ENCODE peak calls at places on chromosomes 3 and 15, in four cellular contexts. T, K, N and F are unnamed samples.

GRCh38 chr15:48084759-48085420 is 35.9 kb upstream of the SLC24A5 start:
- DNase-seq in T (peak), K (no peak), N (peak), F (peak)

GRCh38 chr3:108006901-108007331 is 83.9 kb downstream of the CD47 start:
- DNase-seq in T (no peak), K (no peak), N (no peak), F (no peak)

GRCh38 chr3:153595186-153595815 is 433.3 kb downstream of the RAP2B start:
- DNase-seq in N (peak), T (peak), K (no peak), F (peak)

GRCh38 chr15:29140475-29141172 is 129.0 kb downstream of the NSMCE3 start:
- DNase-seq in T (no peak), N (no peak), K (no peak), F (peak)

GRCh38 chr15:101396484-101397261 is 92.8 kb downstream of the PCSK6 start:
- DNase-seq in N (no peak), K (peak), T (no peak), F (no peak)

GRCh38 chr3:33115024-33115768 is 1.4 kb downstream of the CRTAP start:
- DNase-seq in T (peak), K (no peak), N (peak), F (peak)

GRCh38 chr3:14818804-14819500 is at the start of gene FGD5:
- DNase-seq in K (no peak), T (no peak), N (no peak), F (no peak)

GRCh38 chr3:52310861-52311566 is 5.1 kb upstream of the DNAH1 start:
- DNase-seq in K (no peak), T (peak), N (no peak), F (no peak)

GRCh38 chr15:68843425-68844311 is 23.0 kb upstream of the ANP32A start:
- DNase-seq in N (peak), T (no peak), K (peak), F (peak)

GRCh38 chr3:157107644-157108133 is 52.3 kb downstream of the CCNL1 start:
- DNase-seq in K (no peak), T (no peak), N (no peak), F (peak)

GRCh38 chr15:42155546-42156265 is 730 bp downstream of the PLA2G4F start:
- DNase-seq in N (no peak), T (no peak), K (no peak), F (peak)

GRCh38 chr15:64288577-64288976 is 67.4 kb downstream of the CSNK1G1 start:
- DNase-seq in T (peak), K (no peak), N (no peak), F (no peak)

GRCh38 chr15:63909819-63910437 is 76.2 kb upstream of the HERC1 start:
- DNase-seq in T (peak), N (no peak), K (no peak), F (no peak)

GRCh38 chr15:41690636-41691035 is 30.4 kb downstream of the MGA start:
- DNase-seq in T (no peak), N (no peak), K (no peak), F (no peak)

GRCh38 chr3:66496731-66497130 is 4.1 kb downstream of the LRIG1 start:
- DNase-seq in N (no peak), T (no peak), K (no peak), F (no peak)

GRCh38 chr3:44883999-44884431 is 9.6 kb downstream of the TGM4 start:
- DNase-seq in T (peak), N (no peak), K (no peak), F (peak)

GRCh38 chr15:67244966-67245478 is 9.4 kb downstream of the AAGAB start:
- DNase-seq in N (no peak), K (no peak), T (peak), F (no peak)

GRCh38 chr15:28890711-28891495 is 5.1 kb downstream of the APBA2 start:
- DNase-seq in K (no peak), T (no peak), N (no peak), F (no peak)

GRCh38 chr3:70358978-70359580 is 46.6 kb upstream of the MDFIC2 start:
- DNase-seq in T (peak), K (no peak), N (peak), F (peak)

GRCh38 chr3:129824926-129825541 is 68.5 kb downstream of the TMCC1 start:
- DNase-seq in K (peak), T (peak), N (peak), F (peak)

GRCh38 chr3:193960485-193961172 is 175.3 kb upstream of the HES1 start:
- DNase-seq in K (no peak), T (no peak), N (no peak), F (no peak)

GRCh38 chr15:70351941-70352774 is 254.4 kb upstream of the TLE3 start:
- DNase-seq in K (no peak), T (no peak), N (no peak), F (no peak)

GRCh38 chr3:32961189-32961715 is 9.8 kb downstream of the CCR4 start:
- DNase-seq in N (no peak), T (no peak), K (peak), F (no peak)

GRCh38 chr3:35537265-35537664 is 102.1 kb upstream of the ARPP21 start:
- DNase-seq in N (no peak), K (no peak), T (no peak), F (peak)

GRCh38 chr15:29244544-29244943 is 25.1 kb downstream of the NSMCE3 start:
- DNase-seq in N (no peak), K (no peak), T (no peak), F (no peak)

GRCh38 chr3:124083990-124084389 is 92.1 kb upstream of the ROPN1 start:
- DNase-seq in N (no peak), K (no peak), T (no peak), F (no peak)

GRCh38 chr15:57881361-57881760 is 174.8 kb downstream of the POLR2M start:
- DNase-seq in N (no peak), T (no peak), K (no peak), F (no peak)

GRCh38 chr3:15063238-15063637 is 1.9 kb downstream of the MRPS25 start:
- DNase-seq in N (no peak), K (no peak), T (no peak), F (no peak)

GRCh38 chr15:42344763-42345162 is 14.5 kb upstream of the CAPN3 start:
- DNase-seq in T (peak), K (no peak), N (no peak), F (no peak)

GRCh38 chr3:169998668-169999131 is 32.1 kb downstream of the SEC62 start:
- DNase-seq in N (no peak), T (peak), K (no peak), F (no peak)

GRCh38 chr15:70347766-70348558 is 250.2 kb upstream of the TLE3 start:
- DNase-seq in K (no peak), T (no peak), N (no peak), F (no peak)

GRCh38 chr3:99199021-99199420 is 297.5 kb upstream of the DCBLD2 start:
- DNase-seq in T (no peak), N (no peak), K (no peak), F (no peak)
- H3K27ac ChIP-seq in T (no peak), N (no peak), K (no peak), F (no peak)

GRCh38 chr3:110667216-110667615 is 404.4 kb upstream of the NECTIN3 start:
- DNase-seq in T (no peak), N (no peak), K (no peak), F (no peak)
- H2BK5ac ChIP-seq in T (no peak), N (no peak), K (no peak), F (no peak)

DNA sequence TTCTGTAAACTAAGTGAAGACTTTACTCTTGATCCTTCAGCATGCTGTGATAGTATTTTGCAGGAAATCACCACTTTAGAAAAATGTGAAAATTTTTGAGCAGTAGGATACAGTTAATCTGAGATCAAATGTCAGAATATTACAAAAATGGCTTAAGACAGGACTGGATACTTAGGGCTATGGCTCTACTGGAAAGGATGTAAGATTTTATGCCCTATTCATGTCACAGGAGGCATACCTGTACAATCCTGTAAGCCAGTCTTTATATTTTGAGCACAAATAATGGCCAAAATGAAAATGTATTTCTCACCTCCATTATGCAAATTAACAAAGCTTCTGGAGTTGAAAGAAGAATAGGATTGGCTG is 8.6 kb upstream of the TGFBR2 start:
- DNase-seq in T (no peak), N (no peak), K (no peak), F (no peak)
- H3K27ac ChIP-seq in T (peak), N (no peak), K (no peak), F (no peak)

GRCh38 chr3:134427400-134428111 is 53.3 kb upstream of the AMOTL2 start:
- DNase-seq in K (no peak), N (no peak), T (peak), F (peak)

GRCh38 chr3:134425943-134426342 is 51.7 kb upstream of the AMOTL2 start:
- DNase-seq in T (no peak), K (no peak), N (no peak), F (no peak)

GRCh38 chr3:134430174-134430573 is 55.6 kb downstream of the ANAPC13 start:
- DNase-seq in T (no peak), N (no peak), K (no peak), F (no peak)

GRCh38 chr3:134428396-134428795 is 54.1 kb upstream of the AMOTL2 start:
- DNase-seq in K (peak), N (no peak), T (peak), F (no peak)

DNA sequence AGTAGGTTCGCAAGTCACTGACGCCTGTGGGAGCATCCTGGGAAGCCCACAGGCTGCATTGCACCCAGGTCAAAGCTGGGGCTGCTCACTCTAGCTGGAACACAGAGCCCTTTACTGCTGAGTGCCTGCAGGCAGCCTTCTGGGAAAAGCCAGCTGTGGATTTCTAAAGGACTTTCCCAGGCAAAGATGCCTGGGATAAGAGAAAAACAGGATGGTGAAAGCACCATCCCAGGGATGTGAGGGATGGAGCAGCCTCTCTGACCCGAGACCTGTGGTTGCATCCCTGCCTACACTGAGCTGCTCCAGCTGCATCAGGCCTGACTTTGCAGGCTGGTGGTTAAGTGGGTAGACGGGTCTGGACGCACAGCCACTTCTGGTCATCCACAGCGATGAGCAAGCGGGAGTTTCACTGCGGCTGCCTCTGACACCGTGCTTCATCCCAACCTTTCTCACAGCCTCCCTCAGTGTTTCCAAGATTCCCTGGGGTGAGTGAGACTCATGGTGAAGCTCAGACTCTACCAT is 52.5 kb upstream of the AMOTL2 start:
- DNase-seq in T (peak), N (no peak), K (no peak), F (no peak)
- H2BK5ac ChIP-seq in T (peak), N (no peak), K (no peak), F (no peak)

DNA sequence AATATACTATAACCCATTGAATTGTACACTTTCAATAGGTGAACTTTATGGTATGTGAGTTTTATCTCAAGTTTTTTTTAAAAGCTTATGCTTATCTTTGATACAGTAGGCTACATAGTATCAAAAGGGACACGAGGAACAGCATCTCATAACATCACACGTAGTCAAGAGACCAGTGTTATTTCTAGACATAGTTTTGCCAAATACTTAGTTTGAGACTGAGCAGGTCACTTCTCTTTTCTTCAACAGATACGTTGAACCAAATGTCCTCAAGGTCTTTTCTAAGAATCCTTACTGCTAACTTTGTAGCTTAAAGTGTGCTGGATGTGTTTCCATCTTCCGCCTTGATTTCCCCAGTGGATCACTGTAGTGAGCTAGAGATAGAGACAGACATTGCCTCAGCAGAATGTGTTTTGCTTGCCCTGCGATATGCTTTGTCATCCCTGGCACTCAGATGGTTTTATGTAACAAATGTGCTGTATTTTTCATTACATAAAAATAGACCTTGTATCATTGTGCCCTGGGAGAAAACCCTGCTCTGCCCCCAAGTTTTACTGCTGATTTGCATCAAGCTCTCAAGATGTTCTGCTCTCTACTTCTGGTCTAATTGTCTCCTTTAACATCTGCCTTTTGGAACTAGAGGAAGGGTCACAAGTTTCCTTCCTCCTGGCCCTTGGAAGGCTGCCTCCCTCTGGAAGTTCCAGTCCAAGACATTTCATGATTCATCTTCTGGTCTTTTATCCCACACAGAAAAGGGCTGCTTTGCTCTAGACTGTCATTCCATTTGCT is 426.4 kb upstream of the RGMA start:
- DNase-seq in N (no peak), K (no peak), T (no peak), F (peak)
- H3K27ac ChIP-seq in N (no peak), K (no peak), T (no peak), F (no peak)